ENCODE peak calls at places on chromosomes 6 and 20, in seven cellular contexts. One of them, this sample, is unnamed.

GRCh38 chr6:33721529-33721928 is 10.0 kb upstream of the UQCC2 start:
- DNase-seq in MM.1S: no peak
- DNase-seq in SJSA1: no peak
- DNase-seq in psoas muscle: no peak
- DNase-seq in small intestine: no peak
- DNase-seq in lung: no peak
- DNase-seq in breast epithelium: no peak
- DNase-seq in this sample: peak; percentile 52

GRCh38 chr6:56851541-56852248 is 103.2 kb upstream of the BEND6 start:
- DNase-seq in MM.1S: peak; percentile 80
- DNase-seq in SJSA1: peak; percentile 75
- DNase-seq in psoas muscle: no peak
- DNase-seq in small intestine: peak; percentile 50
- DNase-seq in lung: no peak
- DNase-seq in breast epithelium: no peak
- DNase-seq in this sample: peak; percentile 70

GRCh38 chr6:51854347-51854746 is 233.1 kb downstream of the PKHD1 start:
- DNase-seq in MM.1S: no peak
- DNase-seq in SJSA1: no peak
- DNase-seq in psoas muscle: no peak
- DNase-seq in small intestine: no peak
- DNase-seq in lung: no peak
- DNase-seq in breast epithelium: no peak
- DNase-seq in this sample: no peak

GRCh38 chr6:130843575-130844320 is 16.5 kb downstream of the SMLR1 start:
- DNase-seq in MM.1S: peak; percentile 55
- DNase-seq in SJSA1: no peak
- DNase-seq in psoas muscle: no peak
- DNase-seq in small intestine: peak; percentile 69
- DNase-seq in lung: no peak
- DNase-seq in breast epithelium: no peak
- DNase-seq in this sample: peak; percentile 75

GRCh38 chr6:116536216-116536621 is 9.3 kb downstream of the TRAPPC3L start:
- DNase-seq in MM.1S: peak; percentile 72
- DNase-seq in SJSA1: no peak
- DNase-seq in psoas muscle: no peak
- DNase-seq in small intestine: peak; percentile 65
- DNase-seq in lung: no peak
- DNase-seq in breast epithelium: no peak
- DNase-seq in this sample: peak; percentile 88

GRCh38 chr6:144248470-144249301 is 36.4 kb upstream of the UTRN start:
- DNase-seq in MM.1S: no peak
- DNase-seq in SJSA1: no peak
- DNase-seq in psoas muscle: no peak
- DNase-seq in small intestine: no peak
- DNase-seq in lung: no peak
- DNase-seq in breast epithelium: no peak
- DNase-seq in this sample: no peak

GRCh38 chr20:25046736-25047666 is 10.9 kb downstream of the ACSS1 start:
- DNase-seq in MM.1S: no peak
- DNase-seq in SJSA1: no peak
- DNase-seq in psoas muscle: peak; percentile 48
- DNase-seq in small intestine: no peak
- DNase-seq in lung: no peak
- DNase-seq in breast epithelium: no peak
- DNase-seq in this sample: no peak

GRCh38 chr6:15502451-15503345 is 160.1 kb downstream of the DTNBP1 start:
- DNase-seq in MM.1S: no peak
- DNase-seq in SJSA1: no peak
- DNase-seq in psoas muscle: no peak
- DNase-seq in small intestine: no peak
- DNase-seq in lung: no peak
- DNase-seq in breast epithelium: no peak
- DNase-seq in this sample: no peak

GRCh38 chr6:6420097-6420496 is 99.6 kb upstream of the F13A1 start:
- DNase-seq in MM.1S: no peak
- DNase-seq in SJSA1: no peak
- DNase-seq in psoas muscle: no peak
- DNase-seq in small intestine: no peak
- DNase-seq in lung: no peak
- DNase-seq in breast epithelium: no peak
- DNase-seq in this sample: no peak

GRCh38 chr6:56400273-56400672 is 152.9 kb upstream of the COL21A1 start:
- DNase-seq in MM.1S: no peak
- DNase-seq in SJSA1: no peak
- DNase-seq in psoas muscle: no peak
- DNase-seq in small intestine: peak; percentile 52
- DNase-seq in lung: no peak
- DNase-seq in breast epithelium: no peak
- DNase-seq in this sample: no peak

GRCh38 chr20:53330744-53331143 is 262.9 kb downstream of the ZNF217 start:
- DNase-seq in MM.1S: no peak
- DNase-seq in SJSA1: no peak
- DNase-seq in psoas muscle: no peak
- DNase-seq in small intestine: no peak
- DNase-seq in lung: no peak
- DNase-seq in breast epithelium: no peak
- DNase-seq in this sample: no peak

GRCh38 chr6:136036071-136036380 is 184.5 kb downstream of the PDE7B start:
- DNase-seq in MM.1S: no peak
- DNase-seq in SJSA1: no peak
- DNase-seq in psoas muscle: no peak
- DNase-seq in small intestine: no peak
- DNase-seq in lung: no peak
- DNase-seq in breast epithelium: no peak
- DNase-seq in this sample: no peak

GRCh38 chr6:136037246-136037884 is 185.9 kb downstream of the PDE7B start:
- DNase-seq in MM.1S: no peak
- DNase-seq in SJSA1: no peak
- DNase-seq in psoas muscle: no peak
- DNase-seq in small intestine: no peak
- DNase-seq in lung: no peak
- DNase-seq in breast epithelium: no peak
- DNase-seq in this sample: no peak

GRCh38 chr6:136035378-136036070 is 184.0 kb downstream of the PDE7B start:
- DNase-seq in MM.1S: no peak
- DNase-seq in SJSA1: no peak
- DNase-seq in psoas muscle: no peak
- DNase-seq in small intestine: no peak
- DNase-seq in lung: no peak
- DNase-seq in breast epithelium: no peak
- DNase-seq in this sample: no peak

GRCh38 chr6:136037885-136038460 is 186.5 kb downstream of the PDE7B start:
- DNase-seq in MM.1S: no peak
- DNase-seq in SJSA1: no peak
- DNase-seq in psoas muscle: peak; percentile 55
- DNase-seq in small intestine: no peak
- DNase-seq in lung: no peak
- DNase-seq in breast epithelium: no peak
- DNase-seq in this sample: no peak

GRCh38 chr6:136036601-136037000 is 185.1 kb downstream of the PDE7B start:
- DNase-seq in MM.1S: no peak
- DNase-seq in SJSA1: no peak
- DNase-seq in psoas muscle: no peak
- DNase-seq in small intestine: no peak
- DNase-seq in lung: no peak
- DNase-seq in breast epithelium: no peak
- DNase-seq in this sample: no peak
- H3K4me3 ChIP-seq in MM.1S: no peak overlapping the region
- H3K4me3 ChIP-seq in SJSA1: no peak overlapping the region
- H3K4me3 ChIP-seq in psoas muscle: no peak overlapping the region
- H3K4me3 ChIP-seq in small intestine: no peak overlapping the region
- H3K4me3 ChIP-seq in lung: no peak overlapping the region
- H3K4me3 ChIP-seq in breast epithelium: no peak overlapping the region
- H3K4me3 ChIP-seq in this sample: no peak overlapping the region

DNA sequence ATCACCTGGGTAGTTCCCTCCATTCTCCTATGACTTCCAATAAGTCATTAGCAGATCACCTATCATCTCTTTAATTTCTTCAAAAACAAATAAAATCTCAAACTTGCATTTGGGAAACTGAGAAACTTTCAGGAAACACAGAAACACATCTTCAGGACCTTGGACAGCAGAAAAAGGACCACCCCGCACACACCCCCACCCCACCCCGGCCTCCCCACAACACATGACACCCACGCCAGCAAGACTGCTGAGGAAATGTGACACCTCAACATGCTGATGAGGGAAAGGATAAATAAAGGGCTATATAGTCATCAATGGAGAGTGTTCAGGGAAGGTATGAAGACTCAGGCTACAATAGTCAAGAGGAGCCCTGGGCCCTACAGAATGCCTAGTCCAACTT is 15.6 kb upstream of the TRIM39 start:
- DNase-seq in MM.1S: no peak
- DNase-seq in SJSA1: no peak
- DNase-seq in psoas muscle: no peak
- DNase-seq in small intestine: no peak
- DNase-seq in lung: no peak
- DNase-seq in breast epithelium: no peak
- DNase-seq in this sample: no peak
- H3K4me1 ChIP-seq in MM.1S: no peaks in the 10 kb centered on the region
- H3K4me1 ChIP-seq in SJSA1: no peaks in the 10 kb centered on the region
- H3K4me1 ChIP-seq in psoas muscle: peaks cover 6% of the 10 kb centered on the region
- H3K4me1 ChIP-seq in small intestine: peaks cover 2% of the 10 kb centered on the region
- H3K4me1 ChIP-seq in lung: no peaks in the 10 kb centered on the region
- H3K4me1 ChIP-seq in breast epithelium: no peaks in the 10 kb centered on the region
- H3K4me1 ChIP-seq in this sample: no peaks in the 10 kb centered on the region

GRCh38 chr6:170165501-170166117 is 125.3 kb downstream of the DLL1 start:
- DNase-seq in MM.1S: no peak
- DNase-seq in SJSA1: no peak
- DNase-seq in psoas muscle: peak; percentile 61
- DNase-seq in small intestine: no peak
- DNase-seq in lung: no peak
- DNase-seq in breast epithelium: peak; percentile 36
- DNase-seq in this sample: no peak
- H3K27ac ChIP-seq in MM.1S: no peak overlapping the region
- H3K27ac ChIP-seq in SJSA1: no peak overlapping the region
- H3K27ac ChIP-seq in psoas muscle: no peak overlapping the region
- H3K27ac ChIP-seq in small intestine: peak overlapping the region; percentile 21
- H3K27ac ChIP-seq in lung: no peak overlapping the region
- H3K27ac ChIP-seq in breast epithelium: no peak overlapping the region
- H3K27ac ChIP-seq in this sample: no peak overlapping the region

DNA sequence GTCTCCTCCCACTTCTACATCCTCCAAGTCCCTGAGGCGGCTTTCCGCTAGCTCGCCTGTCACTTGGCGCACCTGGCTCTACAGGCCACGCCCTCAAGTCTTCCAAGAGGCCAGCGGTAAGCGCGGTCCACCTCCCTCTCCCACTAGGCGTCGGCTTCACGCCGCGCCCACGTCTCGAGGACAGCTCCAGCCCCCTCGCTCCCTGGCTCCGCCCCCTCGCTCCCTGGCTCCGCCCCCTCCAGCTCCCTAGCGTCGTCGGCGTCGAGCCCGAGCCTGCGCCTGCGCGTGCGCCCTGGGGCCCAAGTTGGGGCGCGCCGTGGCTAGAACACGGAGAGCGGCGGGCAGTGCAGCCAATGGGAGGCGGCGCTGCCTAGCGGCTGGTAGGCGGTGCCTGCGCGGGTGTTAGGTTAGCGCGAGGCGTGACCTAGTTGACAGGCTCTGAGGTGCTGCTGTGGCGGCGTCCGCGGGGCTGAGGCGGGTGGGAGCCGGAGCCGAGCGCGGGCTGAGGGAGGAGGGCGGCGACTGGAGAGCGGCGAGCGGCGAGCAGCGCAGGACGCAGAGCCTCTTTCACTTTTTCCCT is at the start of gene MACROD2:
- DNase-seq in MM.1S: no peak
- DNase-seq in SJSA1: peak; percentile 45
- DNase-seq in psoas muscle: peak; percentile 95
- DNase-seq in small intestine: peak; percentile 98
- DNase-seq in lung: peak; percentile 94
- DNase-seq in breast epithelium: peak; percentile 94
- DNase-seq in this sample: no peak
- H3K4me3 ChIP-seq in MM.1S: no peak within 1 kb of the TSS
- H3K4me3 ChIP-seq in SJSA1: peak within 1 kb of the TSS; percentile 23
- H3K4me3 ChIP-seq in psoas muscle: peak within 1 kb of the TSS; percentile 84
- H3K4me3 ChIP-seq in small intestine: peak within 1 kb of the TSS; percentile 84
- H3K4me3 ChIP-seq in lung: peak within 1 kb of the TSS; percentile 89
- H3K4me3 ChIP-seq in breast epithelium: peak within 1 kb of the TSS; percentile 65
- H3K4me3 ChIP-seq in this sample: no peak within 1 kb of the TSS

This sample was measured in Karpas-422.